ENCODE peak calls at places on chromosomes 13 and 19, in five cellular contexts. One of them, this sample, is unnamed.
A peak's percentile ranks its signal among the peaks of the same experiment; 100 is the strongest.

GRCh38 chr13:40356011-40356410 is 310.4 kb downstream of the FOXO1 start:
- DNase-seq in cardiac muscle cell: no peak
- DNase-seq in tibial artery: no peak
- DNase-seq in epithelial cell of esophagus: no peak
- DNase-seq in CD8-positive, alpha-beta T cell: no peak
- DNase-seq in this sample: no peak

GRCh38 chr19:54257116-54257480 is at the start of gene LILRB5:
- DNase-seq in tibial artery: peak; percentile 48
- DNase-seq in CD8-positive, alpha-beta T cell: no peak
- DNase-seq in epithelial cell of esophagus: no peak
- DNase-seq in cardiac muscle cell: no peak
- DNase-seq in this sample: no peak

GRCh38 chr13:75800545-75800944 is 164.4 kb downstream of the LMO7 start:
- DNase-seq in epithelial cell of esophagus: no peak
- DNase-seq in tibial artery: no peak
- DNase-seq in cardiac muscle cell: no peak
- DNase-seq in CD8-positive, alpha-beta T cell: no peak
- DNase-seq in this sample: no peak

GRCh38 chr13:71773534-71773933 is 93.5 kb downstream of the DACH1 start:
- DNase-seq in CD8-positive, alpha-beta T cell: no peak
- DNase-seq in epithelial cell of esophagus: no peak
- DNase-seq in tibial artery: no peak
- DNase-seq in cardiac muscle cell: no peak
- DNase-seq in this sample: no peak

GRCh38 chr19:51440846-51441409 is 17.3 kb downstream of the SIGLEC8 start:
- DNase-seq in tibial artery: no peak
- DNase-seq in cardiac muscle cell: peak; percentile 5
- DNase-seq in epithelial cell of esophagus: no peak
- DNase-seq in CD8-positive, alpha-beta T cell: peak; percentile 18
- DNase-seq in this sample: peak; percentile 28

GRCh38 chr13:78881054-78881453 is 222.1 kb upstream of the OBI1 start:
- DNase-seq in cardiac muscle cell: no peak
- DNase-seq in epithelial cell of esophagus: no peak
- DNase-seq in CD8-positive, alpha-beta T cell: no peak
- DNase-seq in tibial artery: no peak
- DNase-seq in this sample: no peak

GRCh38 chr13:35927554-35927953 is 203.6 kb downstream of the DCLK1 start:
- DNase-seq in CD8-positive, alpha-beta T cell: no peak
- DNase-seq in epithelial cell of esophagus: peak; percentile 25
- DNase-seq in tibial artery: no peak
- DNase-seq in cardiac muscle cell: peak; percentile 73
- DNase-seq in this sample: no peak

GRCh38 chr13:113348591-113348990 is 15.3 kb downstream of the GRTP1 start:
- DNase-seq in epithelial cell of esophagus: no peak
- DNase-seq in cardiac muscle cell: no peak
- DNase-seq in CD8-positive, alpha-beta T cell: no peak
- DNase-seq in tibial artery: no peak
- DNase-seq in this sample: no peak

GRCh38 chr13:60431108-60431700 is 34.2 kb downstream of the TDRD3 start:
- DNase-seq in CD8-positive, alpha-beta T cell: no peak
- DNase-seq in epithelial cell of esophagus: peak; percentile 65
- DNase-seq in tibial artery: no peak
- DNase-seq in cardiac muscle cell: peak; percentile 78
- DNase-seq in this sample: peak; percentile 36

GRCh38 chr13:34967851-34968562 is 25.9 kb downstream of the NBEA start:
- DNase-seq in tibial artery: no peak
- DNase-seq in cardiac muscle cell: no peak
- DNase-seq in CD8-positive, alpha-beta T cell: no peak
- DNase-seq in epithelial cell of esophagus: peak; percentile 24
- DNase-seq in this sample: no peak

GRCh38 chr19:7480975-7481265 is 7.9 kb downstream of the PEX11G start:
- DNase-seq in cardiac muscle cell: no peak
- DNase-seq in epithelial cell of esophagus: no peak
- DNase-seq in tibial artery: no peak
- DNase-seq in CD8-positive, alpha-beta T cell: no peak
- DNase-seq in this sample: no peak

GRCh38 chr19:7482584-7483439 is 6.0 kb downstream of the PEX11G start:
- DNase-seq in CD8-positive, alpha-beta T cell: no peak
- DNase-seq in epithelial cell of esophagus: peak; percentile 73
- DNase-seq in tibial artery: peak; percentile 55
- DNase-seq in cardiac muscle cell: peak; percentile 38
- DNase-seq in this sample: no peak

GRCh38 chr19:7486923-7487322 is 1.9 kb downstream of the PEX11G start:
- DNase-seq in CD8-positive, alpha-beta T cell: no peak
- DNase-seq in epithelial cell of esophagus: no peak
- DNase-seq in tibial artery: no peak
- DNase-seq in cardiac muscle cell: no peak
- DNase-seq in this sample: no peak

GRCh38 chr19:7480222-7480974 is 8.4 kb downstream of the PEX11G start:
- DNase-seq in cardiac muscle cell: no peak
- DNase-seq in epithelial cell of esophagus: no peak
- DNase-seq in tibial artery: peak; percentile 30
- DNase-seq in CD8-positive, alpha-beta T cell: no peak
- DNase-seq in this sample: no peak

GRCh38 chr19:7483720-7484201 is 5.1 kb downstream of the PEX11G start:
- DNase-seq in tibial artery: no peak
- DNase-seq in CD8-positive, alpha-beta T cell: no peak
- DNase-seq in epithelial cell of esophagus: no peak
- DNase-seq in cardiac muscle cell: peak; percentile 50
- DNase-seq in this sample: peak; percentile 44
- H3K4me3 ChIP-seq in tibial artery: no peak overlapping the region
- H3K4me3 ChIP-seq in CD8-positive, alpha-beta T cell: no peak overlapping the region
- H3K4me3 ChIP-seq in epithelial cell of esophagus: no peak overlapping the region
- H3K4me3 ChIP-seq in cardiac muscle cell: no peak overlapping the region
- H3K4me3 ChIP-seq in this sample: no peak overlapping the region

GRCh38 chr19:14096272-14096992 is 5.9 kb upstream of the SAMD1 start:
- DNase-seq in CD8-positive, alpha-beta T cell: no peak
- DNase-seq in tibial artery: no peak
- DNase-seq in epithelial cell of esophagus: no peak
- DNase-seq in cardiac muscle cell: no peak
- DNase-seq in this sample: no peak
- TF ChIP-seq CTCF in CD8-positive, alpha-beta T cell: no peak
- TF ChIP-seq CTCF in tibial artery: no peak
- TF ChIP-seq CTCF in epithelial cell of esophagus: peak; percentile 10
- TF ChIP-seq CTCF in cardiac muscle cell: peak; percentile 5
- TF ChIP-seq CTCF in this sample: no peak

GRCh38 chr19:46945668-46946067 is 74.0 kb upstream of the NPAS1 start:
- DNase-seq in cardiac muscle cell: peak; percentile 45
- DNase-seq in CD8-positive, alpha-beta T cell: no peak
- DNase-seq in tibial artery: peak; percentile 31
- DNase-seq in epithelial cell of esophagus: no peak
- DNase-seq in this sample: no peak
- H3K4me3 ChIP-seq in cardiac muscle cell: no peak overlapping the region
- H3K4me3 ChIP-seq in CD8-positive, alpha-beta T cell: no peak overlapping the region
- H3K4me3 ChIP-seq in tibial artery: peak overlapping the region; percentile 38
- H3K4me3 ChIP-seq in epithelial cell of esophagus: no peak overlapping the region
- H3K4me3 ChIP-seq in this sample: no peak overlapping the region

GRCh38 chr19:56109216-56109615 is 11.9 kb downstream of the ZNF787 start:
- DNase-seq in epithelial cell of esophagus: no peak
- DNase-seq in CD8-positive, alpha-beta T cell: no peak
- DNase-seq in cardiac muscle cell: peak; percentile 54
- DNase-seq in tibial artery: no peak
- DNase-seq in this sample: no peak
- TF ChIP-seq CTCF in epithelial cell of esophagus: no peak
- TF ChIP-seq CTCF in CD8-positive, alpha-beta T cell: no peak
- TF ChIP-seq CTCF in cardiac muscle cell: no peak
- TF ChIP-seq CTCF in tibial artery: no peak
- TF ChIP-seq CTCF in this sample: no peak

DNA sequence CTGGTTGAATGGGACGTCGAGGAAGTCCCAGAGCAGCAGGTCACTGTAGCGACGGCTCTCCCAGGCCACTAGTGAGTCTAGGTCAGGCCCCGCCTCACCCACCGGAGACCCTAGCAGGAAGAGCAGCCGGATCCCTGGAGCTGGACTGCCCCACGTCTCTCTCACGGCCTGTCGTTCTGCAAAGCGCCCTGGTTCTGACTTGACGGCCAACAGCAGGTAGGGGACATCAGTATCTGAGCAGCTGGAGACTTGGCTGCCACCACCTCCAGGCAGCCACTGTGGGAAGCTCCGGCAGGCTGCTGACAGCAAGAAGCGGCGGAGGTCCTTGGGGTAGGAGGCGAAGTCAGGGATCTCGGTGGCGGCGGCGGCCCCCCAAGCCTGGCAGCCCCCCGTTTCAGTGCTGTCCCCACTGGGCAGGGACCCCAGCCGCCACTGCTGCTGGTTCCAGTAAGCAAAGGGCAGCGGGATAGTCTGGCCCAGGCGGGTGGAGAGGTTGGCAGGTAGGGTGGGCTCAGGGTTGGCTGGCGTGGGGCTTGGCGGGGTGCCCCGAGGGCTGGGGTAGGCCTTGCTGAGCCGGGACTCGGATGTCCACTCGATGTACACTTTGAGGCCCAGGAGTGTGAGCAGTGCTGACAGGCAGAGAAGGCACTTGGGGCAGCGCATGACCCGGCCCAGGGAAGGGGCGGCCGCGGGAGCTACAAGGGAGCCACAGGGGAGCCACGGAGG is 895 bp downstream of the B3GNT8 start:
- DNase-seq in CD8-positive, alpha-beta T cell: no peak
- DNase-seq in cardiac muscle cell: no peak
- DNase-seq in tibial artery: no peak
- DNase-seq in epithelial cell of esophagus: no peak
- DNase-seq in this sample: no peak
- H3K4me3 ChIP-seq in CD8-positive, alpha-beta T cell: no peak overlapping the region
- H3K4me3 ChIP-seq in cardiac muscle cell: peak overlapping the region; percentile 22
- H3K4me3 ChIP-seq in tibial artery: peak overlapping the region; percentile 63
- H3K4me3 ChIP-seq in epithelial cell of esophagus: peak overlapping the region; percentile 62
- H3K4me3 ChIP-seq in this sample: peak overlapping the region; percentile 76

DNA sequence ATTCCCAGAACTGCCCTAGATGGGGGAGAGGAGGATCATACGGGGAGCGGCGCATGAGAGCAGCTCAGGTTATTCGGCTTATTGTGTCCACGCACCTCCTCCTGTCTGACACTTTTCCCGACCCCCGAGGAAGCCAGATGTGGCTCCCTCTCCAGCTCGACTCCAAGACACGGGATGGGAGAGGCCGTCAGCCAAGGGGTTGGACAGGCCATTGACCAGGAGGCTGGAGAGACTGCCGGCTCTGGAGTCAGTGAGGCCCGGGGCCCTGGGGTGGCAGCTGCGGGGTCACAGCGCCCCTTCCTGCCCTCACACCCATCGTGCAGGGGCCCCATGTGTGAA is 2.9 kb downstream of the DMKN start:
- DNase-seq in cardiac muscle cell: no peak
- DNase-seq in epithelial cell of esophagus: no peak
- DNase-seq in tibial artery: no peak
- DNase-seq in CD8-positive, alpha-beta T cell: no peak
- DNase-seq in this sample: no peak
- TF ChIP-seq CTCF in cardiac muscle cell: no peak
- TF ChIP-seq CTCF in epithelial cell of esophagus: no peak
- TF ChIP-seq CTCF in tibial artery: no peak
- TF ChIP-seq CTCF in CD8-positive, alpha-beta T cell: no peak
- TF ChIP-seq CTCF in this sample: no peak

GRCh38 chr19:2754659-2755447 is 15.0 kb upstream of the SLC39A3 start:
- DNase-seq in cardiac muscle cell: no peak
- DNase-seq in epithelial cell of esophagus: no peak
- DNase-seq in CD8-positive, alpha-beta T cell: no peak
- DNase-seq in tibial artery: no peak
- DNase-seq in this sample: no peak
- H3K4me3 ChIP-seq in cardiac muscle cell: no peak overlapping the region
- H3K4me3 ChIP-seq in epithelial cell of esophagus: no peak overlapping the region
- H3K4me3 ChIP-seq in CD8-positive, alpha-beta T cell: no peak overlapping the region
- H3K4me3 ChIP-seq in tibial artery: no peak overlapping the region
- H3K4me3 ChIP-seq in this sample: no peak overlapping the region

GRCh38 chr19:1383311-1384084 is at the start of gene NDUFS7:
- DNase-seq in epithelial cell of esophagus: peak; percentile 92
- DNase-seq in cardiac muscle cell: peak; percentile 95
- DNase-seq in tibial artery: peak; percentile 87
- DNase-seq in CD8-positive, alpha-beta T cell: peak; percentile 96
- DNase-seq in this sample: peak; percentile 90
- TF ChIP-seq CTCF in epithelial cell of esophagus: no peak
- TF ChIP-seq CTCF in cardiac muscle cell: peak; percentile 17
- TF ChIP-seq CTCF in tibial artery: peak; percentile 7
- TF ChIP-seq CTCF in CD8-positive, alpha-beta T cell: no peak
- TF ChIP-seq CTCF in this sample: no peak

GRCh38 chr19:10191347-10191746 is 3.4 kb downstream of the DNMT1 start:
- DNase-seq in cardiac muscle cell: peak; percentile 75
- DNase-seq in CD8-positive, alpha-beta T cell: no peak
- DNase-seq in tibial artery: peak; percentile 28
- DNase-seq in epithelial cell of esophagus: no peak
- DNase-seq in this sample: no peak
- H3K4me3 ChIP-seq in cardiac muscle cell: no peak overlapping the region
- H3K4me3 ChIP-seq in CD8-positive, alpha-beta T cell: no peak overlapping the region
- H3K4me3 ChIP-seq in tibial artery: no peak overlapping the region
- H3K4me3 ChIP-seq in epithelial cell of esophagus: no peak overlapping the region
- H3K4me3 ChIP-seq in this sample: no peak overlapping the region

GRCh38 chr13:32582991-32583390 is 3.3 kb upstream of the PDS5B start:
- DNase-seq in cardiac muscle cell: no peak
- DNase-seq in CD8-positive, alpha-beta T cell: no peak
- DNase-seq in epithelial cell of esophagus: no peak
- DNase-seq in tibial artery: no peak
- DNase-seq in this sample: no peak

GRCh38 chr13:32585625-32586021 is 629 bp upstream of the PDS5B start:
- DNase-seq in CD8-positive, alpha-beta T cell: no peak
- DNase-seq in epithelial cell of esophagus: no peak
- DNase-seq in tibial artery: no peak
- DNase-seq in cardiac muscle cell: no peak
- DNase-seq in this sample: peak; percentile 29

GRCh38 chr13:32577032-32577431 is 9.2 kb upstream of the PDS5B start:
- DNase-seq in cardiac muscle cell: no peak
- DNase-seq in epithelial cell of esophagus: no peak
- DNase-seq in tibial artery: no peak
- DNase-seq in CD8-positive, alpha-beta T cell: no peak
- DNase-seq in this sample: no peak

GRCh38 chr13:32582281-32582680 is 4.0 kb upstream of the PDS5B start:
- DNase-seq in cardiac muscle cell: no peak
- DNase-seq in epithelial cell of esophagus: no peak
- DNase-seq in tibial artery: no peak
- DNase-seq in CD8-positive, alpha-beta T cell: no peak
- DNase-seq in this sample: no peak

GRCh38 chr13:32581177-32581786 is 5.0 kb upstream of the PDS5B start:
- DNase-seq in epithelial cell of esophagus: peak; percentile 29
- DNase-seq in CD8-positive, alpha-beta T cell: no peak
- DNase-seq in cardiac muscle cell: peak; percentile 63
- DNase-seq in tibial artery: no peak
- DNase-seq in this sample: no peak
- TF ChIP-seq CTCF in epithelial cell of esophagus: peak; percentile 47
- TF ChIP-seq CTCF in CD8-positive, alpha-beta T cell: peak; percentile 72
- TF ChIP-seq CTCF in cardiac muscle cell: peak; percentile 52
- TF ChIP-seq CTCF in tibial artery: peak; percentile 50
- TF ChIP-seq CTCF in this sample: peak; percentile 33

This sample was measured in HL-60.